ENCODE peak calls at places on chromosomes 13 and 19, in five cellular contexts. B, O, T, C and H are unnamed samples.

GRCh38 chr13:45807520-45808099 is 43.9 kb downstream of the SIAH3 start:
- DNase-seq in B (peak), O (peak), T (no peak), C (peak), H (peak)

GRCh38 chr19:3778104-3778867 is 6.3 kb upstream of the RAX2 start:
- DNase-seq in B (no peak), O (no peak), T (no peak), C (no peak), H (no peak)

GRCh38 chr19:35063940-35064818 is 22.7 kb downstream of the HPN start:
- DNase-seq in B (peak), O (peak), T (no peak), C (peak), H (no peak)

GRCh38 chr19:55592391-55593090 is 6.8 kb downstream of the FIZ1 start:
- DNase-seq in B (no peak), O (no peak), T (no peak), C (no peak), H (no peak)

GRCh38 chr19:18399008-18399407 is 1.6 kb upstream of the LRRC25 start:
- DNase-seq in B (peak), O (peak), T (no peak), C (peak), H (no peak)

GRCh38 chr19:19185853-19186728 is 5.9 kb downstream of the BORCS8 start:
- DNase-seq in B (peak), O (peak), T (peak), C (peak), H (no peak)

GRCh38 chr19:42961119-42961518 is 24.1 kb upstream of the PSG7 start:
- DNase-seq in B (peak), O (no peak), T (no peak), C (no peak), H (no peak)

GRCh38 chr19:13008926-13009787 is 13.9 kb downstream of the NFIX start:
- DNase-seq in B (peak), O (peak), T (no peak), C (no peak), H (no peak)

GRCh38 chr13:31769581-31769980 is 30.3 kb downstream of the RXFP2 start:
- DNase-seq in B (no peak), O (peak), T (no peak), C (peak), H (no peak)

GRCh38 chr19:8259142-8259921 is 48.8 kb downstream of the CD320 start:
- DNase-seq in B (no peak), O (no peak), T (no peak), C (no peak), H (no peak)

GRCh38 chr13:33402975-33403374 is 117.4 kb upstream of the STARD13 start:
- DNase-seq in B (no peak), O (no peak), T (no peak), C (no peak), H (no peak)

GRCh38 chr13:36356058-36356457 is 9.9 kb upstream of the SPART start:
- DNase-seq in B (no peak), O (no peak), T (no peak), C (no peak), H (no peak)

GRCh38 chr13:23440821-23441608 is 7.5 kb upstream of the SACS start:
- DNase-seq in B (peak), O (no peak), T (no peak), C (peak), H (no peak)

GRCh38 chr19:9939301-9939913 is 3.1 kb upstream of the OLFM2 start:
- DNase-seq in B (peak), O (peak), T (no peak), C (peak), H (no peak)

GRCh38 chr13:112174476-112175110 is 107.6 kb downstream of the SOX1 start:
- DNase-seq in B (peak), O (no peak), T (no peak), C (no peak), H (no peak)

GRCh38 chr13:39526499-39526898 is 76.5 kb downstream of the LHFPL6 start:
- DNase-seq in B (no peak), O (no peak), T (no peak), C (no peak), H (no peak)

GRCh38 chr13:82772802-82773201 is 1109.5 kb downstream of the SLITRK1 start:
- DNase-seq in B (no peak), O (peak), T (no peak), C (peak), H (no peak)

GRCh38 chr19:47094557-47095517 is 18.7 kb downstream of the ZC3H4 start:
- DNase-seq in B (no peak), O (no peak), T (no peak), C (no peak), H (no peak)

GRCh38 chr13:107099661-107100060 is 531.7 kb upstream of the ARGLU1 start:
- DNase-seq in B (peak), O (peak), T (no peak), C (peak), H (no peak)

GRCh38 chr13:77637583-77637982 is 59.9 kb upstream of the SLAIN1 start:
- DNase-seq in B (no peak), O (no peak), T (no peak), C (no peak), H (no peak)

GRCh38 chr13:25874907-25875306 is 176.9 kb downstream of the SHISA2 start:
- DNase-seq in B (no peak), O (no peak), T (no peak), C (no peak), H (no peak)

GRCh38 chr19:39299832-39300231 is 3.6 kb downstream of the IFNL1 start:
- DNase-seq in B (no peak), O (no peak), T (no peak), C (no peak), H (no peak)

GRCh38 chr13:52160053-52160452 is 656 bp upstream of the NEK3 start:
- DNase-seq in B (no peak), O (no peak), T (no peak), C (no peak), H (no peak)

GRCh38 chr19:56350416-56351045 is 35.9 kb upstream of the ZSCAN5A start:
- DNase-seq in B (peak), O (peak), T (no peak), C (peak), H (no peak)

GRCh38 chr19:55466246-55466614 is 1.7 kb upstream of the C19orf85 start:
- DNase-seq in B (no peak), O (no peak), T (no peak), C (no peak), H (no peak)

GRCh38 chr13:61144834-61145593 is 270.6 kb downstream of the PCDH20 start:
- DNase-seq in B (no peak), O (no peak), T (no peak), C (no peak), H (no peak)

GRCh38 chr13:34294483-34295129 is 476.7 kb downstream of the RFC3 start:
- DNase-seq in B (no peak), O (peak), T (no peak), C (no peak), H (no peak)

GRCh38 chr13:110308377-110309158 is 1.5 kb downstream of the COL4A2 start:
- DNase-seq in B (peak), O (peak), T (no peak), C (no peak), H (no peak)